ENCODE peak calls at places on chromosomes 1 and 21, in seven cellular contexts. U is heart left ventricle, I is lower lobe of right lung, B is thoracic aorta, Y is tibial artery, E is kidney, F is PC-3. S is an unnamed sample.

GRCh38 chr1:246032111-246032551 is 474.9 kb downstream of the SMYD3 start:
- DNase-seq in U (no peak), I (no peak), B (no peak), Y (no peak), E (no peak), F (no peak), S (no peak)

GRCh38 chr1:24098907-24099637 is 12.9 kb downstream of the MYOM3 start:
- DNase-seq in U (no peak), I (peak; percentile 14), B (no peak), Y (no peak), E (no peak), F (no peak), S (no peak)

GRCh38 chr1:111496398-111496797 is 7.0 kb downstream of the ADORA3 start:
- DNase-seq in U (no peak), I (no peak), B (no peak), Y (no peak), E (no peak), F (no peak), S (no peak)

GRCh38 chr1:116379057-116379630 is 6.1 kb downstream of the ATP1A1 start:
- DNase-seq in U (peak; percentile 55), I (no peak), B (no peak), Y (no peak), E (no peak), F (no peak), S (no peak)

GRCh38 chr1:104791030-104791429 is 1041.3 kb downstream of the AMY1C start:
- DNase-seq in U (no peak), I (no peak), B (no peak), Y (no peak), E (no peak), F (no peak), S (no peak)

GRCh38 chr1:46830665-46831322 is 31.9 kb downstream of the CYP4B1 start:
- DNase-seq in U (no peak), I (no peak), B (no peak), Y (no peak), E (no peak), F (peak; percentile 43), S (no peak)

GRCh38 chr1:226535626-226536025 is 12.9 kb upstream of the STUM start:
- DNase-seq in U (no peak), I (no peak), B (no peak), Y (no peak), E (no peak), F (no peak), S (no peak)

GRCh38 chr1:38818706-38819439 is 40.7 kb downstream of the RRAGC start:
- DNase-seq in U (no peak), I (no peak), B (no peak), Y (no peak), E (no peak), F (no peak), S (no peak)

GRCh38 chr1:6198646-6199297 is 623 bp downstream of the RPL22 start:
- DNase-seq in U (no peak), I (no peak), B (no peak), Y (no peak), E (no peak), F (no peak), S (no peak)

GRCh38 chr1:183909672-183910071 is 104.8 kb downstream of the RGL1 start:
- DNase-seq in U (no peak), I (no peak), B (no peak), Y (no peak), E (no peak), F (no peak), S (no peak)

GRCh38 chr1:39642796-39643195 is 3.4 kb upstream of the HEYL start:
- DNase-seq in U (no peak), I (no peak), B (no peak), Y (peak; percentile 83), E (no peak), F (peak; percentile 39), S (no peak)

GRCh38 chr1:221782970-221783369 is 41.1 kb upstream of the DUSP10 start:
- DNase-seq in U (no peak), I (no peak), B (no peak), Y (no peak), E (no peak), F (no peak), S (no peak)

GRCh38 chr1:244615301-244615700 is 37.6 kb upstream of the DESI2 start:
- DNase-seq in U (no peak), I (no peak), B (no peak), Y (no peak), E (no peak), F (no peak), S (no peak)

GRCh38 chr1:42259739-42260064 is 75.3 kb downstream of the FOXJ3 start:
- DNase-seq in U (no peak), I (no peak), B (no peak), Y (no peak), E (no peak), F (peak; percentile 13), S (no peak)

GRCh38 chr1:14996133-14997050 is 157.2 kb upstream of the TMEM51 start:
- DNase-seq in U (no peak), I (no peak), B (no peak), Y (no peak), E (peak; percentile 84), F (peak; percentile 50), S (no peak)

GRCh38 chr1:21220815-21221214 is 44.1 kb upstream of the EIF4G3 start:
- DNase-seq in U (no peak), I (no peak), B (no peak), Y (no peak), E (no peak), F (no peak), S (no peak)

GRCh38 chr1:27001570-27002360 is 8.3 kb downstream of the TRNP1 start:
- DNase-seq in U (peak; percentile 77), I (peak; percentile 84), B (no peak), Y (peak; percentile 80), E (no peak), F (peak; percentile 46), S (peak; percentile 44)

GRCh38 chr1:95384570-95384969 is 150.6 kb downstream of the RWDD3 start:
- DNase-seq in U (peak; percentile 38), I (no peak), B (no peak), Y (no peak), E (no peak), F (peak; percentile 36), S (no peak)

GRCh38 chr21:39669485-39669884 is 56.7 kb downstream of the B3GALT5 start:
- DNase-seq in U (no peak), I (no peak), B (no peak), Y (no peak), E (no peak), F (no peak), S (no peak)

GRCh38 chr1:192579319-192579738 is 3.8 kb downstream of the RGS1 start:
- DNase-seq in U (no peak), I (no peak), B (no peak), Y (no peak), E (no peak), F (no peak), S (no peak)

DNA sequence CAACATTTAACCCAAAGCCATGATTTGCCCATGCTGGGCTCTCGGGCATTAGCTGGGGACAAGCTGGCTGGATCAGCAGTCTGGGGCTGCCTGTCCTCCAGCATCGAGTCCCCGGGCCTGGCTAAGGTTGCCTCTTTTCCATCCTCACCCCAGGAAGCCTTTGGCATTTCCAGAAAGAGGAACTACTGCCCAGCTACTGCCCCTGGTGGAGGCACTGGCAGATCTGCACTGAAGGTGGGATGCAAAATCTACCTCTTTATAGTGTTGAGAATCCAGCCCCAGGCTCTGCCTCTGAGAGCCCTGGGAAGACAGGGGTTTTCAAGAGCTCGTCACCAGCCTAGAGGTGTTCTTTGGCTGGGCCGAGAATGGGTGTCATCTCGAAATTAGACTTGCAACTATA is 635.9 kb downstream of the MATN1 start:
- DNase-seq in U (no peak), I (no peak), B (no peak), Y (no peak), E (no peak), F (peak; percentile 33), S (no peak)
- TF ChIP-seq CTCF in U (no peak), I (peak; percentile 9), B (no peak), Y (no peak), E (no peak), F (peak; percentile 51), S (peak; percentile 5)

DNA sequence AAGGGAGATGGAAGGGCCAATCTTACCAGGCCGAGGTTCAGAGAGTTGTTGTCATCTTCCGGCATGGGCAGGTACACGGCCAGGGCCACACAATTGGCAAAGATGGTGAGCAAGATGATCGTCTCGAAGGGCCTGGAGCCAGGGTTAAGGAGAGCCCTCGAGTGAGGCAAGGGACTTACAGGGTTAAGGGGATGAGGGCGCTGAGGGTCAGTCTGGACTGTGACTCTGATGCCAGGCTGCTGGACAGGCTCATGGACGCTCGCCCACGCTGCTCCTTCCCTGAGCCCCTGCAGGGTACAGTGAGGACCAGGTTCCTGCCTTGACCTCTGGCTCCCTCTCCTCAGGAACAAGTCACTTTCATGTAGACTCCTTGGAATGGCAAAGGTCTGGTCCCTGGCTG is 2.1 kb downstream of the CACNA1S start:
- DNase-seq in U (no peak), I (no peak), B (no peak), Y (no peak), E (peak; percentile 41), F (no peak), S (no peak)
- H3K4me3 ChIP-seq in U (no peak overlapping the region), I (no peak overlapping the region), B (no peak overlapping the region), Y (no peak overlapping the region), E (no peak overlapping the region), F (no peak overlapping the region), S (no peak overlapping the region)

GRCh38 chr1:200262326-200262965 is 147.4 kb downstream of the ZNF281 start:
- DNase-seq in U (no peak), I (no peak), B (no peak), Y (no peak), E (no peak), F (no peak), S (peak; percentile 55)
- TF ChIP-seq CTCF in U (no peak), I (no peak), B (no peak), Y (no peak), E (no peak), F (peak; percentile 54), S (peak; percentile 61)

GRCh38 chr21:33945652-33946270 is 30.2 kb upstream of the ATP5PO start:
- DNase-seq in U (no peak), I (no peak), B (no peak), Y (no peak), E (no peak), F (no peak), S (no peak)

GRCh38 chr21:33949516-33950424 is 34.2 kb upstream of the ATP5PO start:
- DNase-seq in U (no peak), I (no peak), B (no peak), Y (no peak), E (no peak), F (no peak), S (peak; percentile 70)

GRCh38 chr21:33948951-33949444 is 33.4 kb upstream of the ATP5PO start:
- DNase-seq in U (no peak), I (no peak), B (no peak), Y (no peak), E (no peak), F (no peak), S (no peak)

GRCh38 chr21:33948096-33948950 is 32.7 kb upstream of the ATP5PO start:
- DNase-seq in U (peak; percentile 63), I (peak; percentile 69), B (no peak), Y (peak; percentile 76), E (peak; percentile 91), F (peak; percentile 78), S (peak; percentile 82)

DNA sequence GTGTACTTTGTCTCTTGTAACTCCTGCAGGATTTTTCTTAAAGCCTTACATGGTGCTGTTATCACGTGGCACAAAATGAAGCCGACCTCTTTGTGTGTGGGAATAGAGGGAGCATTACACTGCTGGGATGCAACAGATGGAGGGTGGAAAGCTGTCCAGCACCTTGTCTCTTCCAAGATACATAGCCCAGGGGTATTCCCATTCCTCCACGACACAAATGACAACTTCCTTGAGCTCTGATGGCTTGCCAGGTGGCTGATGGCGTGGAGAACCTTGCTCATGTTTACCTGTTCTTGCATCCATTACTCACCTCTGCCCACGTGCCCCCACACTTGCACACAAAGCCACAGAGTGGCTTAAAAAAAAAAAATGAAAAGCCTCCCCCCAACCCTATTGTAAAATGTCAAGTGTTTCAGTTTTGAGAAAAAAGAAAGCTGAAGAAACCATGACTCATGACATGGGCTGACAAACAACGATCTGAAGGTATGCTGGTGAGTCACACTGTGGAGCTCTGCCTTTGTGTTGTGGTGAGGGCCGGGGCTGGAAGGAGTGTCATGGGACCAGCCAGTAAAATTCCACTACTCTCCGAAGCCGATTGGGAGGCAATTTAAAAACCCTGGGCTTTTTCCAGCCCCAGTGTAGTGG is 32.0 kb upstream of the ATP5PO start:
- DNase-seq in U (peak; percentile 70), I (peak; percentile 73), B (peak; percentile 76), Y (peak; percentile 89), E (peak; percentile 91), F (peak; percentile 99), S (peak; percentile 75)
- H3K4me3 ChIP-seq in U (no peak overlapping the region), I (peak overlapping the region; percentile 24), B (peak overlapping the region; percentile 59), Y (peak overlapping the region; percentile 26), E (no peak overlapping the region), F (peak overlapping the region; percentile 61), S (peak overlapping the region; percentile 37)

S was measured in GM06990.